ENCODE peak calls at places on chromosomes 3 and 15, in ten cellular contexts. I is GM23338, B is WERI-Rb-1, P is spleen, L is SK-N-SH, V is mucosa of descending colon, X is IMR-90, O is bronchial epithelial cell, T is psoas muscle, Q is A549. G is an unnamed sample.
A peak's percentile ranks its signal among the peaks of the same experiment; 100 is the strongest.

GRCh38 chr15:50880651-50881114 is 27.8 kb upstream of the AP4E1 start:
- DNase-seq in I (no peak), B (no peak), P (no peak), L (no peak), V (no peak), X (peak; percentile 86), O (peak; percentile 74), T (no peak), Q (no peak), G (peak; percentile 59)

GRCh38 chr3:123021388-123021787 is 6.2 kb downstream of the SEMA5B start:
- DNase-seq in I (peak; percentile 56), B (no peak), P (no peak), L (no peak), V (no peak), X (no peak), O (no peak), T (no peak), Q (no peak), G (no peak)

GRCh38 chr3:188673509-188674239 is 498.1 kb upstream of the TPRG1 start:
- DNase-seq in I (peak; percentile 32), B (no peak), P (no peak), L (no peak), V (no peak), X (peak; percentile 72), O (peak; percentile 99), T (no peak), Q (no peak), G (peak; percentile 96)

GRCh38 chr3:52237659-52238172 is 1.2 kb downstream of the TWF2 start:
- DNase-seq in I (peak; percentile 72), B (no peak), P (peak; percentile 91), L (peak; percentile 58), V (peak; percentile 85), X (peak; percentile 89), O (peak; percentile 68), T (peak; percentile 93), Q (peak; percentile 92), G (peak; percentile 78)

GRCh38 chr3:53801319-53801718 is 44.9 kb downstream of the CHDH start:
- DNase-seq in I (no peak), B (no peak), P (peak; percentile 51), L (no peak), V (no peak), X (no peak), O (no peak), T (no peak), Q (no peak), G (no peak)

GRCh38 chr3:73719413-73719831 is 94.7 kb upstream of the PDZRN3 start:
- DNase-seq in I (no peak), B (no peak), P (no peak), L (no peak), V (no peak), X (peak; percentile 83), O (no peak), T (no peak), Q (no peak), G (no peak)

GRCh38 chr3:192571197-192571791 is 156.0 kb downstream of the FGF12 start:
- DNase-seq in I (no peak), B (no peak), P (no peak), L (peak; percentile 15), V (no peak), X (peak; percentile 32), O (peak; percentile 37), T (peak; percentile 60), Q (peak; percentile 6), G (peak; percentile 59)

GRCh38 chr3:86787091-86787490 is 203.9 kb downstream of the VGLL3 start:
- DNase-seq in I (peak; percentile 11), B (no peak), P (no peak), L (no peak), V (no peak), X (peak; percentile 22), O (peak; percentile 12), T (no peak), Q (no peak), G (peak; percentile 19)

GRCh38 chr3:22366781-22367180 is 615.8 kb upstream of the ZNF385D start:
- DNase-seq in I (no peak), B (no peak), P (no peak), L (no peak), V (no peak), X (no peak), O (no peak), T (no peak), Q (no peak), G (no peak)

GRCh38 chr15:52154896-52155865 is 36.0 kb downstream of the GNB5 start:
- DNase-seq in I (no peak), B (no peak), P (no peak), L (no peak), V (no peak), X (no peak), O (no peak), T (no peak), Q (no peak), G (no peak)
- H3K4me3 ChIP-seq in I (no peak overlapping the region), B (no peak overlapping the region), P (no peak overlapping the region), L (no peak overlapping the region), V (no peak overlapping the region), X (no peak overlapping the region), O (no peak overlapping the region), T (no peak overlapping the region), Q (no peak overlapping the region), G (no peak overlapping the region)

GRCh38 chr15:63448261-63448660 is 56.1 kb upstream of the USP3 start:
- DNase-seq in I (no peak), B (no peak), P (no peak), L (no peak), V (no peak), X (no peak), O (no peak), T (no peak), Q (no peak), G (no peak)
- TF ChIP-seq CTCF in I (no peak), B (no peak), P (no peak), L (no peak), V (no peak), X (no peak), O (no peak), T (no peak), Q (no peak), G (no peak)

DNA sequence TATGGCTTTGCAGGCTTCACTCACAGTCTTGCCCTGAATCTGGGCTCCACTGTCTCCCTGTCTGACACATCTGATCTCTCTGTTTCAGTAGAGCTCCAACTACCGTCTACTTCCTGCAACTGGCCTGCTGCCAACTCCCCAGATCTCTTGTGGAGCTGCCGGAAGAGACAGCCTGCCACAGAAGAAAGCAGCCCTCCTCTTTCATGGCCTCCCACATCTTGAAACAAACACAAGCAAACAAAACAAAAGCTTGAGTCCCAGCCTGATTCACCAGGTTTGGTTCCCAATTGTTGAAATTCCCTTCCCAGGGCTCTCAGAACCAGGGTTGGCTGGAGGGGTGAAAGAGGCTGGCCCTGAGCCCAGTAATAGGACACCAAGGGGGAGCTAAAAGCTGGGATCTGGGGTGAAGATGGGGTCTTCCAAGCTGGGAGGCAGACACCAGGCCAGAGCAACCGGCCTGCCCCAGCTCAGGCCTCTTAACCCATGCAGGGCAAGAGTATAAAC is 55.3 kb upstream of the CA12 start:
- DNase-seq in I (peak; percentile 56), B (peak; percentile 66), P (peak; percentile 87), L (peak; percentile 71), V (peak; percentile 80), X (peak; percentile 84), O (peak; percentile 55), T (peak; percentile 76), Q (peak; percentile 35), G (peak; percentile 68)
- H3K4me3 ChIP-seq in I (no peak overlapping the region), B (no peak overlapping the region), P (no peak overlapping the region), L (no peak overlapping the region), V (no peak overlapping the region), X (no peak overlapping the region), O (no peak overlapping the region), T (no peak overlapping the region), Q (no peak overlapping the region), G (no peak overlapping the region)

GRCh38 chr3:49131576-49131975 is 1.3 kb downstream of the LAMB2 start:
- DNase-seq in I (no peak), B (no peak), P (no peak), L (no peak), V (no peak), X (no peak), O (no peak), T (no peak), Q (no peak), G (no peak)

GRCh38 chr3:49134471-49135265 is 1.8 kb upstream of the LAMB2 start:
- DNase-seq in I (peak; percentile 27), B (no peak), P (no peak), L (no peak), V (no peak), X (no peak), O (no peak), T (no peak), Q (no peak), G (no peak)

GRCh38 chr3:49132073-49132436 is 795 bp downstream of the LAMB2 start:
- DNase-seq in I (no peak), B (no peak), P (no peak), L (no peak), V (no peak), X (no peak), O (no peak), T (no peak), Q (no peak), G (no peak)

GRCh38 chr3:49132437-49133225 is at the start of gene LAMB2:
- DNase-seq in I (peak; percentile 93), B (peak; percentile 80), P (peak; percentile 85), L (peak; percentile 86), V (peak; percentile 72), X (peak; percentile 74), O (peak; percentile 51), T (peak; percentile 81), Q (peak; percentile 69), G (peak; percentile 78)

GRCh38 chr3:49133226-49133951 is 539 bp upstream of the LAMB2 start:
- DNase-seq in I (peak; percentile 94), B (peak; percentile 88), P (no peak), L (peak; percentile 89), V (peak; percentile 83), X (peak; percentile 85), O (peak; percentile 81), T (peak; percentile 86), Q (peak; percentile 91), G (peak; percentile 92)
- TF ChIP-seq CTCF in I (no peak), B (no peak), P (no peak), L (no peak), V (no peak), X (no peak), O (no peak), T (no peak), Q (no peak), G (no peak)

DNA sequence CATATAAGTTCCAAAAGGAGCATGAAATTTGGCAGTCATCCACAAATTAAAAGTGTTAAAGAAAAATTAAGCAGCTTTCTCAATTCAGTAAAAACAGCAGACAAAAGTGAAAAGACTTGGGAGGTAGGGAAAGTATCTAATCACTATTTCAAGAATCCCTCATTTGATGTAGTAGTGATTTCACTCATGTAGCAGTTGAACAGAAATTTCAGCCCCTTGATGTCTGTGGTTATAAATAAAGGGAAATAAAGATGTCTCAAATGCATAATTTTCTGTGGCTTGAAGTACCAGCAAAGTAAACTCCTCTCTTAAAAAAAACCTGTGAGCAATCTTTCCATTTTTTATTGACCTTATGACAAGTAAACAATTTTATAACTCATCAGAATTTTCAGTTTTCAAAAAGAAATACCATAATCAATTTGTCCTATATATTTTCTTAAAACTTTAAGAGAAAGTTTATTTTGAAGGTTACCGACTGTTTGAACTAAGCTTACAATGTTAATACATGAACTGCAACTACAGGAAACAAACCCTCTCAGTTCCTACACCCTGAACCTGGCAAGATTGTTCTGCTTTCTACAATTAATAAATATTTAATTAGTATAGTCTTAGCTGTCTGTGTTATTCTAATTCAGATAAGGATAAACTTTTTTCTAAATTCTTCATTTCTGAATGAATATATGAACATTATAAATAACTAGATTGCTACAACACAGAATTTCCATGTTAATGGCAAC is 94.2 kb downstream of the CBLB start:
- DNase-seq in I (no peak), B (no peak), P (no peak), L (no peak), V (no peak), X (no peak), O (no peak), T (no peak), Q (no peak), G (no peak)
- H3K4me3 ChIP-seq in I (no peak overlapping the region), B (no peak overlapping the region), P (no peak overlapping the region), L (no peak overlapping the region), V (no peak overlapping the region), X (no peak overlapping the region), O (no peak overlapping the region), T (no peak overlapping the region), Q (no peak overlapping the region), G (no peak overlapping the region)